ENCODE peak calls at places on chromosomes 16 and 17, in five cellular contexts. H, K, O, Y and U are unnamed samples.

GRCh38 chr17:76523084-76524037 is 14.1 kb downstream of the CYGB start:
- DNase-seq in H (peak; percentile 47), K (peak; percentile 87), O (peak; percentile 76), Y (peak; percentile 78), U (no peak)

GRCh38 chr17:17126131-17127110 is 79.7 kb downstream of the PLD6 start:
- DNase-seq in H (no peak), K (no peak), O (no peak), Y (no peak), U (no peak)

GRCh38 chr17:17621254-17621653 is 29.7 kb upstream of the PEMT start:
- DNase-seq in H (no peak), K (no peak), O (no peak), Y (no peak), U (no peak)

GRCh38 chr16:3170440-3171180 is 17.4 kb upstream of the OR1F1 start:
- DNase-seq in H (no peak), K (no peak), O (no peak), Y (no peak), U (no peak)

GRCh38 chr17:66930933-66931332 is 33.6 kb upstream of the CACNG4 start:
- DNase-seq in H (no peak), K (no peak), O (no peak), Y (no peak), U (peak; percentile 48)

GRCh38 chr16:56362057-56362655 is 63.2 kb downstream of the AMFR start:
- DNase-seq in H (no peak), K (no peak), O (no peak), Y (no peak), U (no peak)

GRCh38 chr17:1216209-1216937 is 36.6 kb upstream of the ABR start:
- DNase-seq in H (no peak), K (no peak), O (no peak), Y (no peak), U (no peak)

GRCh38 chr16:50079741-50080140 is 14.0 kb downstream of the HEATR3 start:
- DNase-seq in H (no peak), K (no peak), O (no peak), Y (no peak), U (no peak)

GRCh38 chr16:29811896-29812665 is at the start of gene PRRT2:
- DNase-seq in H (peak; percentile 38), K (peak; percentile 52), O (peak; percentile 60), Y (peak; percentile 72), U (no peak)

GRCh38 chr16:53908731-53909130 is 204.8 kb downstream of the FTO start:
- DNase-seq in H (no peak), K (no peak), O (no peak), Y (no peak), U (no peak)

GRCh38 chr17:4949321-4950074 is 1.2 kb upstream of the PFN1 start:
- DNase-seq in H (peak; percentile 65), K (peak; percentile 55), O (peak; percentile 83), Y (peak; percentile 75), U (peak; percentile 92)

GRCh38 chr16:9297437-9298113 is 206.1 kb downstream of the HAPSTR1 start:
- DNase-seq in H (no peak), K (peak; percentile 62), O (peak; percentile 44), Y (no peak), U (no peak)

GRCh38 chr17:43995150-43995471 is 9.3 kb upstream of the NAGS start:
- DNase-seq in H (no peak), K (no peak), O (no peak), Y (no peak), U (no peak)

GRCh38 chr17:19270951-19271611 is 33.9 kb downstream of the EPN2 start:
- DNase-seq in H (no peak), K (no peak), O (no peak), Y (peak; percentile 72), U (no peak)

GRCh38 chr16:51820176-51820575 is 669.1 kb upstream of the SALL1 start:
- DNase-seq in H (no peak), K (no peak), O (no peak), Y (no peak), U (no peak)

GRCh38 chr17:32558328-32558955 is 71.6 kb downstream of the CDK5R1 start:
- DNase-seq in H (no peak), K (no peak), O (no peak), Y (no peak), U (no peak)

GRCh38 chr16:17358846-17359245 is 111.9 kb downstream of the XYLT1 start:
- DNase-seq in H (no peak), K (no peak), O (peak; percentile 34), Y (no peak), U (no peak)

GRCh38 chr17:7750321-7750821 is 32.8 kb downstream of the DNAH2 start:
- DNase-seq in H (peak; percentile 86), K (no peak), O (peak; percentile 58), Y (no peak), U (no peak)

GRCh38 chr17:58032691-58033415 is 25.8 kb upstream of the SRSF1 start:
- DNase-seq in H (no peak), K (no peak), O (no peak), Y (no peak), U (no peak)

GRCh38 chr17:8951210-8951609 is 14.3 kb downstream of the PIK3R5 start:
- DNase-seq in H (no peak), K (no peak), O (no peak), Y (no peak), U (no peak)

GRCh38 chr17:76710863-76711611 is at the start of gene MXRA7:
- DNase-seq in H (peak; percentile 65), K (peak; percentile 65), O (peak; percentile 90), Y (peak; percentile 81), U (no peak)

GRCh38 chr16:12899529-12900168 is 1.7 kb upstream of the SHISA9 start:
- DNase-seq in H (no peak), K (no peak), O (no peak), Y (no peak), U (no peak)

GRCh38 chr16:84239910-84240309 is at the start of gene KCNG4:
- DNase-seq in H (no peak), K (no peak), O (no peak), Y (no peak), U (no peak)

GRCh38 chr16:75593825-75594820 is 27.9 kb downstream of the GABARAPL2 start:
- DNase-seq in H (peak; percentile 84), K (peak; percentile 6), O (peak; percentile 76), Y (no peak), U (no peak)

GRCh38 chr16:72621651-72622050 is 426.3 kb downstream of the ZFHX3 start:
- DNase-seq in H (peak; percentile 66), K (no peak), O (no peak), Y (no peak), U (no peak)

GRCh38 chr16:70634861-70635260 is 11.5 kb upstream of the IL34 start:
- DNase-seq in H (no peak), K (no peak), O (no peak), Y (no peak), U (no peak)

GRCh38 chr17:9935408-9935807 is 30.3 kb upstream of the RCVRN start:
- DNase-seq in H (peak; percentile 69), K (no peak), O (no peak), Y (peak; percentile 33), U (no peak)

GRCh38 chr17:49190932-49191331 is 19.4 kb downstream of the GNGT2 start:
- DNase-seq in H (no peak), K (no peak), O (no peak), Y (no peak), U (no peak)

GRCh38 chr16:66606000-66606751 is 1.7 kb downstream of the CMTM3 start:
- DNase-seq in H (no peak), K (no peak), O (no peak), Y (no peak), U (no peak)

GRCh38 chr16:85245307-85246172 is 133.3 kb upstream of the CIBAR2 start:
- DNase-seq in H (peak; percentile 82), K (peak; percentile 75), O (peak; percentile 57), Y (no peak), U (no peak)

GRCh38 chr17:73293480-73293911 is 18.3 kb downstream of the CDC42EP4 start:
- DNase-seq in H (peak; percentile 86), K (no peak), O (peak; percentile 77), Y (peak; percentile 60), U (peak; percentile 59)

GRCh38 chr17:15083225-15083624 is 181.9 kb downstream of the PMP22 start:
- DNase-seq in H (peak; percentile 16), K (no peak), O (no peak), Y (peak; percentile 19), U (no peak)

GRCh38 chr17:14297161-14297851 is 3.6 kb upstream of the HS3ST3B1 start:
- DNase-seq in H (peak; percentile 84), K (peak; percentile 80), O (peak; percentile 77), Y (peak; percentile 21), U (no peak)

GRCh38 chr16:84700518-84701277 is 898 bp downstream of the USP10 start:
- DNase-seq in H (no peak), K (no peak), O (peak; percentile 18), Y (no peak), U (no peak)